ENCODE peak calls at places on chromosome 17, in ten cellular contexts. E is CD4-positive, CD25-positive, alpha-beta regulatory T cell; N is HCT116; W is H9; X is mucosa of descending colon; Y is mammary epithelial cell; B is Peyer's patch; M is CD8-positive, alpha-beta memory T cell; T is neural progenitor cell; S is CD8-positive, alpha-beta T cell. P is an unnamed sample.

GRCh38 chr17:27496971-27497370 is 40.7 kb downstream of the KSR1 start:
- DNase-seq in E (no peak), S (no peak), T (no peak), M (no peak), X (no peak), N (no peak), W (no peak), B (no peak), Y (no peak), P (no peak)

GRCh38 chr17:41676058-41676419 is 12.6 kb upstream of the EIF1 start:
- DNase-seq in M (no peak), S (no peak), X (no peak), B (no peak), E (no peak), Y (no peak), W (no peak), N (no peak), T (no peak), P (no peak)

GRCh38 chr17:5019475-5019956 is 15.7 kb downstream of the SLC52A1 start:
- DNase-seq in T (peak; percentile 25), X (no peak), B (no peak), E (peak; percentile 34), W (no peak), Y (no peak), M (peak; percentile 35), N (no peak), S (peak; percentile 54), P (no peak)

GRCh38 chr17:79917902-79918484 is 78.8 kb upstream of the CBX4 start:
- DNase-seq in X (no peak), W (no peak), M (no peak), Y (no peak), B (no peak), E (no peak), T (no peak), N (no peak), S (no peak), P (no peak)

GRCh38 chr17:67980456-67980855 is 15.8 kb downstream of the C17orf58 start:
- DNase-seq in E (no peak), Y (no peak), S (no peak), B (no peak), W (no peak), M (no peak), N (no peak), T (no peak), X (no peak), P (no peak)

GRCh38 chr17:42072323-42073187 is 22.2 kb upstream of the C17orf113 start:
- DNase-seq in W (no peak), Y (no peak), N (no peak), X (no peak), S (no peak), E (no peak), B (peak; percentile 20), M (no peak), T (peak; percentile 79), P (peak; percentile 71)

GRCh38 chr17:46140645-46141197 is 52.5 kb downstream of the KANSL1 start:
- DNase-seq in Y (no peak), M (no peak), T (no peak), N (no peak), X (no peak), W (no peak), B (no peak), E (no peak), S (no peak), P (no peak)

GRCh38 chr17:69874220-69874670 is 200.8 kb upstream of the KCNJ16 start:
- DNase-seq in Y (peak; percentile 84), T (peak; percentile 9), B (no peak), M (no peak), W (no peak), X (no peak), S (no peak), E (no peak), N (no peak), P (no peak)

GRCh38 chr17:19748807-19749193 is 702 bp upstream of the ALDH3A1 start:
- DNase-seq in W (no peak), Y (no peak), N (no peak), E (no peak), M (no peak), S (no peak), B (no peak), X (no peak), T (no peak), P (no peak)

GRCh38 chr17:19750020-19750572 is 2.0 kb upstream of the ALDH3A1 start:
- DNase-seq in B (no peak), N (no peak), M (no peak), W (no peak), X (no peak), Y (no peak), E (no peak), S (no peak), T (no peak), P (no peak)

GRCh38 chr17:19747159-19747719 is 859 bp downstream of the ALDH3A1 start:
- DNase-seq in T (no peak), B (no peak), E (no peak), S (no peak), Y (no peak), N (no peak), X (no peak), M (no peak), W (no peak), P (no peak)

GRCh38 chr17:19746517-19746916 is 1.6 kb downstream of the ALDH3A1 start:
- DNase-seq in M (no peak), Y (no peak), T (no peak), X (no peak), S (no peak), W (no peak), E (no peak), B (no peak), N (no peak), P (no peak)

DNA sequence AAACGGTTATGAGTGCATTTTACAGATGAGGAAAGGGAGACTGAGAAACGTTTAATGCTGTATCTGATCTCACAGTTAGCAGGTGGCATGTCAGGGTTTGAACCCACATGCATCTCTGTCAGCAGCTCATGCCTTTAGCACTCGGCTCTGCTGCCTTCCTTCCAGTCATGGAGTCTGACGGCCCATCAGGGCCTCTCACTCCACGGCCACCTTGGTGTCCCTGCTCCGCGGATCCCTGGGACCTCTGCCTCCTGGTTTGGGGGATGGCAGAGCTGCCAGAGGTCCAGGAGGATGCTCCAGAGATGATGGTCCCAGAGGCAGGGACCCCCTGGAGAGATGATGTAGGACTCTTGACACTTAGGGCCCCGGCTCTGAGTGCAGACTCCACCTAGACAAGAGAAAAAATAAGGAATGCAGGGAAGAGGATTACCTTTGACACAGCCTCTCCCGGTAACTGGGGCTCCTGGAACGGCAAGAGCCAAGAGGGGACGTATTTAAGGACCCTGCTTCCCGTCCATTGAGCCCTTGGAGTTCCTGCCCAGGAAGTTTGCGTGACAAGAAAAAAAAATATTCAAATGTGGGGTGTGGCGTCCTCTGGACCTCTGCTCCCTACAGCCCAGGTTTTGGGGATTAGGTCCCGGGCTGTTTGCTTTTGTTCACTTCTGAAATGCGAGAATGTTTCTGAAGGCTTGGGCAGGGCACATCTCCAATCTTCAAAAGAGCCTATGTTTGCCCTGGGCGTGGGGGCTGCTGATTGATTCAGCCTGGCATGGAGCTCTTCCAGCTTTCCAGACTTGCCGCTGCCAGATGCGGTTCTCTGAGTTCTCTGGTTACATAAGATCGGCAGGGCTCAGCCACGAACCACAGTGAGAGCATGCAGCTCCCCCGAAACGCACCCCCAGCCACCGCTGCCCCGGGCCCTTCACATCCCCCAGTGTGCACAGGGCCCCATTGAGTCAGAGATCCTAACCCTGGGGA is at the start of gene ALDH3A1:
- DNase-seq in N (no peak), E (no peak), T (peak; percentile 22), B (no peak), W (no peak), S (no peak), Y (no peak), M (no peak), X (peak; percentile 60), P (no peak)
- H3K4me1 ChIP-seq in N (peaks cover 29% of the 10 kb centered on the region), E (peaks cover 5% of the 10 kb centered on the region), T (peaks cover 11% of the 10 kb centered on the region), B (peaks cover 30% of the 10 kb centered on the region), W (no peaks in the 10 kb centered on the region), S (peaks cover 5% of the 10 kb centered on the region), Y (peaks cover 61% of the 10 kb centered on the region), M (peaks cover 4% of the 10 kb centered on the region), X (peaks cover 24% of the 10 kb centered on the region), P (peaks cover 22% of the 10 kb centered on the region)

GRCh38 chr17:2394775-2395191 is 6.1 kb downstream of the MNT start:
- DNase-seq in B (no peak), T (no peak), M (no peak), X (no peak), Y (no peak), S (no peak), W (peak; percentile 28), N (no peak), E (no peak), P (peak; percentile 63)

GRCh38 chr17:2396568-2397246 is 4.2 kb downstream of the MNT start:
- DNase-seq in S (peak; percentile 17), T (peak; percentile 95), M (no peak), B (peak; percentile 80), Y (peak; percentile 95), X (peak; percentile 89), W (peak; percentile 99), N (peak; percentile 93), E (peak; percentile 35), P (peak; percentile 96)

GRCh38 chr17:2397247-2398171 is 3.4 kb downstream of the MNT start:
- DNase-seq in N (no peak), T (no peak), B (no peak), M (no peak), S (no peak), E (no peak), X (no peak), W (peak; percentile 40), Y (no peak), P (peak; percentile 64)

GRCh38 chr17:2395258-2396170 is 5.3 kb downstream of the MNT start:
- DNase-seq in N (no peak), T (no peak), Y (no peak), E (no peak), M (no peak), S (no peak), B (no peak), X (peak; percentile 63), W (peak; percentile 40), P (peak; percentile 81)

DNA sequence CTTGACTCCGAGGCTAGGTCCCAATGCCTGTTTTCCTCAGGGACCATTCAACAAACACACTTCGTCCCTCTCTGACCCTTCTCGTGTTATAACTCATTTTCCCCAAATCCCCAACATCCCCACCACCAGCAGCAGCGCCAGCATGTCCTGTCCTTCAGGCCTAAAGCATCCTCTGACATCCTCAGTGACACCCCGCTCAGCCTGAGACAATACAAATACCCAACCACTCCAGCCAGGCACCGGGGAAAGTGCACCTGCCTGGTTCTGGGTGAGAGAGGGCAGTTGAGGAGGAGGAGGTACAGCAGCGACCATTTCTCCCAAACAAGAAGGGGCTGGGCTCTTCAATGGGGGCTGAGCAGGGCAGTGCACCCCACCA is 4.7 kb downstream of the MNT start:
- DNase-seq in S (no peak), X (no peak), W (no peak), N (no peak), M (no peak), B (no peak), E (no peak), Y (no peak), T (no peak), P (peak; percentile 63)
- H3K4me1 ChIP-seq in S (peaks cover 61% of the 10 kb centered on the region), X (peaks cover 54% of the 10 kb centered on the region), W (peaks cover 11% of the 10 kb centered on the region), N (peaks cover 48% of the 10 kb centered on the region), M (peaks cover 56% of the 10 kb centered on the region), B (peaks cover 58% of the 10 kb centered on the region), E (peaks cover 69% of the 10 kb centered on the region), Y (peaks cover 60% of the 10 kb centered on the region), T (peaks cover 47% of the 10 kb centered on the region), P (peaks cover 55% of the 10 kb centered on the region)

GRCh38 chr17:77279448-77280303 is 138.9 kb downstream of the SEC14L1 start:
- DNase-seq in X (peak; percentile 34), B (no peak), S (no peak), E (no peak), N (peak; percentile 73), W (peak; percentile 67), M (no peak), T (peak; percentile 43), Y (peak; percentile 99), P (peak; percentile 93)

GRCh38 chr17:77282524-77283515 is 142.1 kb downstream of the SEC14L1 start:
- DNase-seq in E (no peak), T (peak; percentile 46), N (no peak), S (no peak), Y (no peak), X (peak; percentile 77), W (peak; percentile 70), B (no peak), M (no peak), P (peak; percentile 73)

GRCh38 chr17:77280304-77280910 is 139.6 kb downstream of the SEC14L1 start:
- DNase-seq in M (no peak), W (peak; percentile 66), X (peak; percentile 62), S (no peak), E (peak; percentile 9), N (peak; percentile 68), B (no peak), Y (peak; percentile 95), T (no peak), P (peak; percentile 71)

GRCh38 chr17:77281904-77282367 is 141.2 kb downstream of the SEC14L1 start:
- DNase-seq in E (no peak), N (no peak), S (no peak), X (peak; percentile 77), W (no peak), M (no peak), B (no peak), Y (no peak), T (peak; percentile 60), P (peak; percentile 81)

DNA sequence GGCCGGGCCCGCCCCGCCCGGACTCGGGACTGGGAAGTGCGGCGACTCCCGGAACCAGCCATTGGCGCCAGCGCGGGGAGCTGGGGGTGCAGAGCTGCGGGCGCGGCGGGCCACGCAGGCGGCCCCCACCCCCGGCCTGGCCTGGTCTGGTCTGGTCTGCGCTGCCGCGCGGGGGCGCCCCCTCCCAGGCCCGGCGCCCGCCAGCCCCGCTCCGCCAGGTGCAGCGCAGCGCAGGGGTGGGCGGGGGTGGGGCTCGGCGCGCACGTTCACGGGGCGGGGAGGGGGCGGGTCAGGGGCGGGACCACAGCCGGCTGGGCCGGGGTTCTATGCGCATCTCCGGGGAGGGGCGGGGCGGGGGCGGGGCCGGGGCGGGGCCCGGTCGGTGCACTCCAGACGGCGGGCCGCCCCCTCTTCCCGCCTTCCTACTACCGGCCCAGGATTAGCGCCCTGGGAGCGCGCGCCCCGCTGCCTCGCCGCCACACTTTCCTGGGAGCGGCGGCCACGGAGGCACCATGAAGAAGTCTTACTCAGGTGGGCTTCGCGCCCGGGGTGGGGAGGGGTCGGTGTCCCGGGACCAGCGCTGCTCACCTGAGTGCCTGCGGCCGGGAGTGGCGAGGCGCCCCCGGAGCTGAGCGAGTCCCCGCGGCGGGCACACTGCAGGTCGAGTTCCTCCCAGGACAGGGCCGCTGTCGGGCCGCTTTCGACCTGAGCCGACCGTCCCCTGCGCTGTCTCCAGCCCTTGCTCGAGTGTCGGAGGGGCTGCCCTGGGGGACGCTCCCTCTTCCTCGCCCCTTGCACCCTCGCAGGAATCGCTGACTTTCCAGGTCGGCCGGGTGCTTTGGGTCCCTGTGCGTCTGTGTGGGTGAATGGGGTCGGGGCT is 140.5 kb downstream of the SEC14L1 start:
- DNase-seq in B (peak; percentile 68), T (peak; percentile 88), N (no peak), S (peak; percentile 54), E (peak; percentile 66), W (peak; percentile 87), Y (peak; percentile 66), X (peak; percentile 79), M (peak; percentile 68), P (peak; percentile 87)
- H3K4me1 ChIP-seq in B (peaks cover 32% of the 10 kb centered on the region), T (peaks cover 26% of the 10 kb centered on the region), N (peaks cover 55% of the 10 kb centered on the region), S (peaks cover 11% of the 10 kb centered on the region), E (peaks cover 11% of the 10 kb centered on the region), W (no peaks in the 10 kb centered on the region), Y (peaks cover 43% of the 10 kb centered on the region), X (peaks cover 44% of the 10 kb centered on the region), M (peaks cover 14% of the 10 kb centered on the region), P (peaks cover 16% of the 10 kb centered on the region)

DNA sequence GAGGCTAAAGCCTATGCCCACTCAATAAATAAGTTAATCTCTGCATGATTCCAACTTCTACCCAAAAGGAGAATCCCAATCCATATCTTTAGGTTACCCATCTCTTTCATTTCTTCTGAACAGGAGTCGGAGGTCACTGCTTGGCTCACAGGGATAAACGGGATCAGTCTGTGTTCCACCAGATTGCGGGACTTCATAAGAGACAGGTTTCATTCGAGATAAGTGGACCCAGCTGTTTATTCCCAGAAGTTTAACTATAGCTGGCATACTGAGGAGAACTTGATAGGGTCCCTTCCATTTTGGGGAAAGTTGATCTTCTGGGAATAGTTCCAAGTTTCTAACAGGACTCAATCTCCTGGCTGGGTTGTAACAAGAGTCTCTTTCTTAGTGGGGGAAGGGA is 45.4 kb upstream of the ARL4D start:
- DNase-seq in S (no peak), B (no peak), Y (no peak), W (no peak), X (no peak), T (no peak), N (no peak), M (no peak), E (no peak), P (no peak)
- H3K4me1 ChIP-seq in S (no peaks in the 10 kb centered on the region), B (no peaks in the 10 kb centered on the region), Y (peaks cover 19% of the 10 kb centered on the region), W (no peaks in the 10 kb centered on the region), X (no peaks in the 10 kb centered on the region), T (peaks cover 4% of the 10 kb centered on the region), N (no peaks in the 10 kb centered on the region), M (no peaks in the 10 kb centered on the region), E (no peaks in the 10 kb centered on the region), P (no peaks in the 10 kb centered on the region)